ENCODE peak calls at places on chromosomes 7 and 10, in five cellular contexts. One of them, this sample, is unnamed. For H3K9me3 and H3K4me1, the result is how much of the 10 kb centered on the place peaks cover.

GRCh38 chr10:93745411-93746065 is 12.2 kb upstream of the LGI1 start:
- DNase-seq in Peyer's patch: no peak
- DNase-seq in A549: peak
- DNase-seq in ovary: no peak
- DNase-seq in SJSA1: no peak
- DNase-seq in this sample: no peak

GRCh38 chr7:49324707-49325106 is 400.4 kb downstream of the CDC14C start:
- DNase-seq in Peyer's patch: no peak
- DNase-seq in A549: no peak
- DNase-seq in ovary: no peak
- DNase-seq in SJSA1: no peak
- DNase-seq in this sample: no peak

GRCh38 chr7:26534649-26535482 is 243.2 kb downstream of the SNX10 start:
- DNase-seq in Peyer's patch: no peak
- DNase-seq in A549: no peak
- DNase-seq in ovary: no peak
- DNase-seq in SJSA1: no peak
- DNase-seq in this sample: no peak

GRCh38 chr7:158760445-158760764 is 55.8 kb upstream of the NCAPG2 start:
- DNase-seq in Peyer's patch: no peak
- DNase-seq in A549: no peak
- DNase-seq in ovary: no peak
- DNase-seq in SJSA1: no peak
- DNase-seq in this sample: no peak

GRCh38 chr7:138538518-138538917 is 78.5 kb downstream of the TRIM24 start:
- DNase-seq in Peyer's patch: no peak
- DNase-seq in A549: no peak
- DNase-seq in ovary: no peak
- DNase-seq in SJSA1: no peak
- DNase-seq in this sample: no peak

GRCh38 chr7:52936750-52937149 is 98.7 kb upstream of the POM121L12 start:
- DNase-seq in Peyer's patch: no peak
- DNase-seq in A549: no peak
- DNase-seq in ovary: no peak
- DNase-seq in SJSA1: no peak
- DNase-seq in this sample: no peak

GRCh38 chr7:24979470-24979862 is 512 bp downstream of the OSBPL3 start:
- DNase-seq in Peyer's patch: peak
- DNase-seq in A549: peak
- DNase-seq in ovary: peak
- DNase-seq in SJSA1: peak
- DNase-seq in this sample: peak

GRCh38 chr7:151614019-151614418 is 94.3 kb upstream of the RHEB start:
- DNase-seq in Peyer's patch: no peak
- DNase-seq in A549: no peak
- DNase-seq in ovary: no peak
- DNase-seq in SJSA1: no peak
- DNase-seq in this sample: no peak

GRCh38 chr10:71982269-71983178 is 18.3 kb downstream of the CHST3 start:
- DNase-seq in Peyer's patch: no peak
- DNase-seq in A549: no peak
- DNase-seq in ovary: no peak
- DNase-seq in SJSA1: no peak
- DNase-seq in this sample: no peak

GRCh38 chr7:118918556-118918955 is 694.1 kb downstream of the ANKRD7 start:
- DNase-seq in Peyer's patch: no peak
- DNase-seq in A549: no peak
- DNase-seq in ovary: no peak
- DNase-seq in SJSA1: no peak
- DNase-seq in this sample: no peak

GRCh38 chr10:101848408-101848807 is 4.8 kb upstream of the KCNIP2 start:
- DNase-seq in Peyer's patch: no peak
- DNase-seq in A549: no peak
- DNase-seq in ovary: no peak
- DNase-seq in SJSA1: no peak
- DNase-seq in this sample: no peak

GRCh38 chr10:97149065-97149680 is 36.6 kb downstream of the SLIT1 start:
- DNase-seq in Peyer's patch: no peak
- DNase-seq in A549: no peak
- DNase-seq in ovary: no peak
- DNase-seq in SJSA1: no peak
- DNase-seq in this sample: no peak

GRCh38 chr7:1495564-1496242 is 8.5 kb downstream of the INTS1 start:
- DNase-seq in Peyer's patch: no peak
- DNase-seq in A549: no peak
- DNase-seq in ovary: no peak
- DNase-seq in SJSA1: no peak
- DNase-seq in this sample: no peak

GRCh38 chr7:80412842-80413241 is 99.0 kb downstream of the GNAT3 start:
- DNase-seq in Peyer's patch: no peak
- DNase-seq in A549: no peak
- DNase-seq in ovary: no peak
- DNase-seq in SJSA1: no peak
- DNase-seq in this sample: no peak

GRCh38 chr10:133115453-133115842 is 27.7 kb downstream of the ADGRA1 start:
- DNase-seq in Peyer's patch: no peak
- DNase-seq in A549: no peak
- DNase-seq in ovary: no peak
- DNase-seq in SJSA1: no peak
- DNase-seq in this sample: no peak

GRCh38 chr10:70564113-70564725 is 38.3 kb downstream of the PRF1 start:
- DNase-seq in Peyer's patch: no peak
- DNase-seq in A549: no peak
- DNase-seq in ovary: no peak
- DNase-seq in SJSA1: no peak
- DNase-seq in this sample: no peak

GRCh38 chr7:96284838-96285237 is 37.1 kb downstream of the SLC25A13 start:
- DNase-seq in Peyer's patch: no peak
- DNase-seq in A549: no peak
- DNase-seq in ovary: no peak
- DNase-seq in SJSA1: no peak
- DNase-seq in this sample: no peak

GRCh38 chr7:32958046-32959025 is 1.1 kb downstream of the FKBP9 start:
- DNase-seq in Peyer's patch: peak
- DNase-seq in A549: no peak
- DNase-seq in ovary: peak
- DNase-seq in SJSA1: no peak
- DNase-seq in this sample: peak

GRCh38 chr10:114714281-114714741 is 56.2 kb upstream of the ABLIM1 start:
- DNase-seq in Peyer's patch: no peak
- DNase-seq in A549: peak
- DNase-seq in ovary: no peak
- DNase-seq in SJSA1: peak
- DNase-seq in this sample: peak

DNA sequence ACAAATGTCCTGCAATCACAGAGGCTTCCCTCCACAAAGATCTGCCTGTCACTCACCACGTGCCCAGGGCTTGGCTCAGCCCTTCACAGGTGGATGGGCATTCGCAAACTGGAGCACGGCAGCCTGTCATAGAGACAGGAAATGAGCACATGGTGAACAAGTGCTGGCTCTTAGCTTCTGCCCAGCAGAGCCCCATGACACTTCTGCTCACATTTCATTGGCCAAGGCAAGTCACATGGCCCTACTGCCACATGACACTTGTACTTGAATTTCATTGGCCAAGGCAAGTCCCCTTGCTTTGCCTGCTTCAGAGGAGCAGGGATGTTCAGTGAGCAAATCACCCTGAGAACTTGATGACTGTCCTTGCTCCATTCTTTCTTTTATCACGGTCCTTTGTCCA is 110.8 kb upstream of the PPP2R2D start:
- DNase-seq in Peyer's patch: no peak
- DNase-seq in A549: peak
- DNase-seq in ovary: no peak
- DNase-seq in SJSA1: no peak
- DNase-seq in this sample: no peak
- H3K9me3 ChIP-seq in Peyer's patch: under half
- H3K9me3 ChIP-seq in A549: under half
- H3K9me3 ChIP-seq in ovary: under half
- H3K9me3 ChIP-seq in SJSA1: under half
- H3K9me3 ChIP-seq in this sample: under half

GRCh38 chr10:62022830-62023229 is 121.3 kb downstream of the ARID5B start:
- DNase-seq in Peyer's patch: no peak
- DNase-seq in A549: no peak
- DNase-seq in ovary: no peak
- DNase-seq in SJSA1: no peak
- DNase-seq in this sample: no peak
- H3K4me1 ChIP-seq in Peyer's patch: under half
- H3K4me1 ChIP-seq in A549: under half
- H3K4me1 ChIP-seq in ovary: under half
- H3K4me1 ChIP-seq in SJSA1: half or more
- H3K4me1 ChIP-seq in this sample: under half

DNA sequence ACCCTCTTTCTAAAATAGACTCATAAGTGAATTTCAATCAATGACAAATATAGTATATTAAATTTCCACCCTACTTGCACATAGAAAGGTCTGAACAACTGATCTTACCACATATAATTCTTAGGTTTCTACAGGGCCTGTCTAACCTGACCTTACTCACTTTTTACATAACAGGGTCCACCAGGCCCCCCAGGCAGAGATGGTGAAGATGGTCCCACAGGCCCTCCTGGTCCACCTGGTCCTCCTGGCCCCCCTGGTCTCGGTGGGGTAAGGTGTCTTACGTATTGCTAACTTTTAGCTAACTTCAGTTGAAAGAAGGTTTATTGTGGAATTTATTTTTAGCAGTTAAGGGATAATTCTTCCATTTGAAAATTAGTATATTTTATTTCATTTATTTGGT is 5.3 kb downstream of the COL1A2 start:
- DNase-seq in Peyer's patch: no peak
- DNase-seq in A549: no peak
- DNase-seq in ovary: no peak
- DNase-seq in SJSA1: no peak
- DNase-seq in this sample: no peak
- H3K27ac ChIP-seq in Peyer's patch: no peak
- H3K27ac ChIP-seq in A549: no peak
- H3K27ac ChIP-seq in ovary: no peak
- H3K27ac ChIP-seq in SJSA1: peak
- H3K27ac ChIP-seq in this sample: no peak

GRCh38 chr10:37535459-37536246 is 321.8 kb downstream of the ZNF248 start:
- DNase-seq in Peyer's patch: no peak
- DNase-seq in A549: no peak
- DNase-seq in ovary: no peak
- DNase-seq in SJSA1: peak
- DNase-seq in this sample: no peak
- H3K9me3 ChIP-seq in Peyer's patch: under half
- H3K9me3 ChIP-seq in A549: under half
- H3K9me3 ChIP-seq in ovary: under half
- H3K9me3 ChIP-seq in SJSA1: under half
- H3K9me3 ChIP-seq in this sample: under half

This sample was measured in left ventricle myocardium inferior.